ENCODE peak calls at places on chromosome 16, in five cellular contexts. U is DND-41, J is AG09319, H is gastrocnemius medialis, D is AG04449. E is an unnamed sample.

GRCh38 chr16:4404247-4404966 is 12.0 kb downstream of the CORO7 start:
- DNase-seq in D (no peak), H (no peak), U (peak), J (no peak), E (peak)

GRCh38 chr16:23080747-23081146 is 68.5 kb downstream of the USP31 start:
- DNase-seq in U (no peak), J (no peak), H (no peak), D (no peak), E (no peak)

GRCh38 chr16:81623365-81624102 is 155.6 kb upstream of the PLCG2 start:
- DNase-seq in D (no peak), U (peak), H (no peak), J (no peak), E (peak)

GRCh38 chr16:78748471-78748929 is 649.0 kb downstream of the WWOX start:
- DNase-seq in D (no peak), J (no peak), U (no peak), H (peak), E (no peak)

GRCh38 chr16:83619381-83620150 is 188.2 kb upstream of the HSBP1 start:
- DNase-seq in H (no peak), J (no peak), D (no peak), U (no peak), E (no peak)

GRCh38 chr16:78230832-78231231 is 131.4 kb downstream of the WWOX start:
- DNase-seq in D (no peak), U (no peak), J (no peak), H (no peak), E (no peak)

GRCh38 chr16:88910284-88911147 is 44.1 kb upstream of the PABPN1L start:
- DNase-seq in U (no peak), H (no peak), D (no peak), J (no peak), E (no peak)

GRCh38 chr16:48462146-48462740 is 77.0 kb upstream of the SIAH1 start:
- DNase-seq in H (no peak), J (no peak), D (no peak), U (no peak), E (no peak)

GRCh38 chr16:22754577-22754976 is 59.4 kb upstream of the HS3ST2 start:
- DNase-seq in U (no peak), H (no peak), J (no peak), D (no peak), E (no peak)

GRCh38 chr16:9318764-9319163 is 227.3 kb downstream of the HAPSTR1 start:
- DNase-seq in D (no peak), H (no peak), J (no peak), U (no peak), E (no peak)

GRCh38 chr16:56202036-56202435 is 10.7 kb downstream of the GNAO1 start:
- DNase-seq in J (no peak), H (no peak), D (no peak), U (peak), E (no peak)

GRCh38 chr16:71840052-71840451 is 5.7 kb upstream of the ATXN1L start:
- DNase-seq in J (peak), D (peak), U (no peak), H (no peak), E (no peak)

GRCh38 chr16:57887711-57888110 is 83.2 kb downstream of the CNGB1 start:
- DNase-seq in H (no peak), D (no peak), U (no peak), J (no peak), E (no peak)

GRCh38 chr16:71894229-71894920 is 956 bp upstream of the IST1 start:
- DNase-seq in J (no peak), H (peak), D (no peak), U (peak), E (peak)

GRCh38 chr16:64167851-64168770 is 953.8 kb downstream of the CDH11 start:
- DNase-seq in D (no peak), J (no peak), U (no peak), H (no peak), E (no peak)

GRCh38 chr16:3957344-3957980 is 76.9 kb upstream of the CREBBP start:
- DNase-seq in J (no peak), H (no peak), D (no peak), U (no peak), E (no peak)

GRCh38 chr16:21994856-21995465 is 6.0 kb downstream of the PDZD9 start:
- DNase-seq in U (peak), D (no peak), H (no peak), J (no peak), E (no peak)

GRCh38 chr16:1533443-1533951 is at the start of gene TMEM204:
- DNase-seq in H (peak), J (peak), U (no peak), D (peak), E (no peak)

GRCh38 chr16:88927661-88928060 is 49.3 kb downstream of the CBFA2T3 start:
- DNase-seq in U (no peak), H (no peak), J (no peak), D (no peak), E (no peak)

GRCh38 chr16:89796104-89796503 is 20.3 kb downstream of the FANCA start:
- DNase-seq in D (no peak), H (no peak), U (no peak), J (no peak), E (no peak)

GRCh38 chr16:49890876-49891275 is 35.0 kb upstream of the ZNF423 start:
- DNase-seq in D (no peak), H (no peak), J (no peak), U (peak), E (no peak)

GRCh38 chr16:86834451-86835035 is 256.2 kb downstream of the FOXL1 start:
- DNase-seq in H (no peak), D (peak), J (no peak), U (no peak), E (peak)

GRCh38 chr16:87576191-87576590 is 26.1 kb upstream of the JPH3 start:
- DNase-seq in J (no peak), H (no peak), U (no peak), D (no peak), E (no peak)

GRCh38 chr16:84451781-84452180 is 52.7 kb downstream of the MEAK7 start:
- DNase-seq in D (no peak), U (no peak), J (no peak), H (no peak), E (no peak)

GRCh38 chr16:79312502-79312901 is 288.0 kb downstream of the MAF start:
- DNase-seq in D (no peak), U (no peak), H (no peak), J (no peak), E (no peak)

GRCh38 chr16:30166202-30166902 is 17.1 kb upstream of the CORO1A start:
- DNase-seq in U (peak), J (no peak), D (no peak), H (no peak), E (no peak)

GRCh38 chr16:11056989-11057645 is 112.8 kb downstream of the CLEC16A start:
- DNase-seq in U (no peak), D (no peak), H (no peak), J (no peak), E (no peak)

GRCh38 chr16:86894925-86895324 is 316.6 kb downstream of the FOXL1 start:
- DNase-seq in J (no peak), D (no peak), H (no peak), U (no peak), E (no peak)

GRCh38 chr16:2778692-2778958 is 1.5 kb upstream of the ELOB start:
- DNase-seq in U (no peak), H (no peak), J (no peak), D (no peak), E (no peak)

GRCh38 chr16:66935319-66936011 is at the start of gene CES2:
- DNase-seq in H (peak), J (no peak), D (no peak), U (no peak), E (no peak)
- TF ChIP-seq CTCF in H (no peak), J (no peak), D (no peak), U (no peak), E (no peak)

GRCh38 chr16:8168016-8168415 is 422.3 kb downstream of the TMEM114 start:
- DNase-seq in U (no peak), J (no peak), H (no peak), D (no peak), E (no peak)

GRCh38 chr16:8167436-8167835 is 422.9 kb downstream of the TMEM114 start:
- DNase-seq in D (no peak), H (no peak), J (no peak), U (no peak), E (no peak)

GRCh38 chr16:8178271-8178670 is 412.0 kb downstream of the TMEM114 start:
- DNase-seq in J (no peak), D (no peak), U (no peak), H (no peak), E (no peak)

DNA sequence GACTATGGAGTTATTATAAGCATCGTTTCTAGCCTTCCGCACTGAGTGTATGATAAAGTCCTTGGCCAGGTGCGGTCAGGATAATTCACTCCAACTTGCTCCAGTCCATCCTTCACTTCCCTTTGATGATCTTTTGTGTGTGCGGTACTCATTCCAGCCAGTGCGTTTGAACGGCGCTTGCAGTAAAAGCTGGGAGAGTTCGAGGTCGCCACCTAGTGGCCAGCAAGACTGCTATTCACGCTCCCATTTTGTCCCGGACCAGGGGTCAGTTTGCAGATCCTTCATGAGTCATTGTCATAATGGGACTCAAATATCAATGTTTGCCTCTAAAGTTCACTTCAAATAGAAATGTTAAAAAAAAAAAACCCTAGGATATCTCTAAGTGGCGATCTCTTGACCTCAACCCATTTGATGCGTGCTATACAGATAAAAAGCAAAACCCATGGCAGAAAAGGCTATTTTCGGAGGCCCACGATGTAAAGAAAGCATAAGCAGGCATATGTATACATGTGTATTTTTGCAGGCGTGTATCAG is 417.1 kb downstream of the TMEM114 start:
- DNase-seq in J (no peak), U (peak), H (peak), D (no peak), E (peak)
- TF ChIP-seq CTCF in J (peak), U (peak), H (peak), D (peak), E (peak)

DNA sequence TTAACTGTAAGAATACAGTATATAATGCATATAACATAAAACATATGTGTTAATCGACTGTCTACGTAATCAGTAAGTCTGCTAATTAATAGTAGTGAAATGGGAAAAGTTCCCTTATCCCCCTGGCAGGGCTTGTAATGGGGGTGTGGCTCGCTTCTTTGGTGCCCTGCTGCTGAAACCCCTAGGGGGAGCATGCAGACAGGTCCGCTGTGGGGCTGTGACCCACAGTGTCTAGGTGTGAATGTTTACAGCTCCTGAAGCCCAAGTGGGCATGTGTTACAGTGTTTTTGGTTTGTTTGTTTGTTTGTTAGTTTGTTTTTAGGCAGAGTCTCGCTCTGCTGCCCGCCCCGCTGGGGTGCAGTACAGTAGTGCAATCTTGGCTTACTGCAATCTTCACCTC is 495.7 kb downstream of the SHISA9 start:
- DNase-seq in D (no peak), U (no peak), J (no peak), H (no peak), E (no peak)
- TF ChIP-seq CTCF in D (no peak), U (peak), J (no peak), H (no peak), E (no peak)

GRCh38 chr16:85554791-85555548 is 58.2 kb upstream of the GSE1 start:
- DNase-seq in J (no peak), D (no peak), H (peak), U (peak), E (no peak)
- TF ChIP-seq CTCF in J (no peak), D (no peak), H (no peak), U (no peak), E (no peak)

DNA sequence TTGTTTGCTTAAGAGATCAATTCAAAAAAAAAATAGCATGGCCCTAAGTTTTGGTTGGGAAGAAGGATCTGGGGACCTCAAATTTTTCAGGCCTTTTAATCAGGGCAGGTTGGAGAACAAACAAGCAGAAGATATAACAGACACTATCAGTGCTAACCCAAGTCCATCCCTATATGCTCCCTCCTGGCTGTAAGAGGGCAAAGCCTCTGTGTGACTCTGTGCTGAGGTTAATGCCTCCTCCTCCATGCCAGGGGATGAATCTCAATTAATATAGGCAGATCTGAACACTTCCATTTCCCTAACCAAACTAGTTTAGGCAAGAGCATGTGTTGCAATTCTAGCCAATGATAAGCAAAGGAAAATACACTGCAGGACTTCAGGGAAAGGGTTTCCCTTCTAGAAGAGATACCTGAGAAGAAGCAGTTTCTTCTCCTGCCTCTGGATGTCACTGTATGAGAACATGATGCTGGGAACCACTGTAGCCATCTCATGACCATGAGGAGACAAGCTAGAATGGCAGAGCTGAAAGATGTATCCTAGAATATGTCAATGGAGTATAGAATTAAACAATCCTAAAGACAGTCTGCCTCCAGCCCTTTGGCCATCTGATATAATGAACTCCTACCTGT is 76.0 kb downstream of the CHD9NB start:
- DNase-seq in D (no peak), U (no peak), H (no peak), J (no peak), E (no peak)
- TF ChIP-seq CTCF in D (peak), U (peak), H (no peak), J (peak), E (peak)

DNA sequence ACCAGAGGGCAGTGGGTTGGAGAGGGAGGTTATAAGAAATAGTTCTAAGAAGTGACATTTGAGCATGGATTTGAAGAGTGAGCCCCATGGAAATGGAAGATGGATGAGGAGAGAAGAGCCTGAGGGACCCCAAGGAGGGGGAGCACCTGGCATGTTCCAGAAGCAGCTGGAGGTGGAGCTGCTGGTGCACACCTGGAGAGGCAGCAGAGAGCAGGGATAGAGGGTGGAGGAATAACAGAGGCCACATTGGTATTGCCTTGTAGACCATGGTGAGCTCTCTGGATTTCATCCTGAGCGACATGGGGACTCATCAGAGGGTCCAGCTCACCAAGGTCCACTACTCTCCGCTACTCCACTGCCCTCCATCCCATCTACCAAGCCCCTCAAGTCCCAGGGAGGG is 22.3 kb upstream of the KDM8 start:
- DNase-seq in D (no peak), U (no peak), H (no peak), J (no peak), E (no peak)
- TF ChIP-seq CTCF in D (no peak), U (peak), H (no peak), J (no peak), E (no peak)

GRCh38 chr16:51124896-51125295 is 26.2 kb downstream of the SALL1 start:
- DNase-seq in D (no peak), U (no peak), H (no peak), J (no peak), E (no peak)
- TF ChIP-seq CTCF in D (no peak), U (no peak), H (no peak), J (peak), E (no peak)